ENCODE peak calls at places on chromosomes 4 and X, in ten cellular contexts. One of them, this sample, is unnamed.

GRCh38 chr4:126513596-126513995 is 1119.2 kb upstream of the INTU start:
- DNase-seq in left lung: no peak
- DNase-seq in D721Med: no peak
- DNase-seq in mucosa of descending colon: no peak
- DNase-seq in cardiac muscle cell: peak; percentile 5
- DNase-seq in PC-3: no peak
- DNase-seq in adrenal gland: no peak
- DNase-seq in sigmoid colon: no peak
- DNase-seq in fibroblast of mammary gland: no peak
- DNase-seq in psoas muscle: no peak
- DNase-seq in this sample: no peak

GRCh38 chr4:163967263-163967662 is 472.8 kb downstream of the TMA16 start:
- DNase-seq in left lung: no peak
- DNase-seq in D721Med: no peak
- DNase-seq in mucosa of descending colon: no peak
- DNase-seq in cardiac muscle cell: no peak
- DNase-seq in PC-3: no peak
- DNase-seq in adrenal gland: no peak
- DNase-seq in sigmoid colon: no peak
- DNase-seq in fibroblast of mammary gland: no peak
- DNase-seq in psoas muscle: no peak
- DNase-seq in this sample: no peak

GRCh38 chrX:119606508-119607389 is 525 bp upstream of the NKRF start:
- DNase-seq in left lung: no peak
- DNase-seq in D721Med: no peak
- DNase-seq in mucosa of descending colon: peak; percentile 12
- DNase-seq in cardiac muscle cell: no peak
- DNase-seq in PC-3: no peak
- DNase-seq in adrenal gland: no peak
- DNase-seq in sigmoid colon: no peak
- DNase-seq in fibroblast of mammary gland: peak; percentile 91
- DNase-seq in psoas muscle: no peak
- DNase-seq in this sample: no peak

GRCh38 chrX:137423241-137423640 is 142.7 kb upstream of the ZIC3 start:
- DNase-seq in left lung: no peak
- DNase-seq in D721Med: no peak
- DNase-seq in mucosa of descending colon: no peak
- DNase-seq in cardiac muscle cell: no peak
- DNase-seq in PC-3: no peak
- DNase-seq in adrenal gland: no peak
- DNase-seq in sigmoid colon: no peak
- DNase-seq in fibroblast of mammary gland: no peak
- DNase-seq in psoas muscle: no peak
- DNase-seq in this sample: no peak

GRCh38 chr4:163707873-163708272 is 213.4 kb downstream of the TMA16 start:
- DNase-seq in left lung: no peak
- DNase-seq in D721Med: no peak
- DNase-seq in mucosa of descending colon: no peak
- DNase-seq in cardiac muscle cell: no peak
- DNase-seq in PC-3: no peak
- DNase-seq in adrenal gland: no peak
- DNase-seq in sigmoid colon: no peak
- DNase-seq in fibroblast of mammary gland: no peak
- DNase-seq in psoas muscle: no peak
- DNase-seq in this sample: no peak

GRCh38 chrX:97842468-97843199 is 958.9 kb downstream of the RPA4 start:
- DNase-seq in left lung: peak; percentile 36
- DNase-seq in D721Med: no peak
- DNase-seq in mucosa of descending colon: no peak
- DNase-seq in cardiac muscle cell: no peak
- DNase-seq in PC-3: no peak
- DNase-seq in adrenal gland: no peak
- DNase-seq in sigmoid colon: no peak
- DNase-seq in fibroblast of mammary gland: no peak
- DNase-seq in psoas muscle: no peak
- DNase-seq in this sample: no peak

GRCh38 chr4:48269861-48270515 is 350 bp upstream of the TEC start:
- DNase-seq in left lung: peak; percentile 99
- DNase-seq in D721Med: peak; percentile 90
- DNase-seq in mucosa of descending colon: peak; percentile 98
- DNase-seq in cardiac muscle cell: peak; percentile 94
- DNase-seq in PC-3: peak; percentile 85
- DNase-seq in adrenal gland: peak; percentile 97
- DNase-seq in sigmoid colon: peak; percentile 95
- DNase-seq in fibroblast of mammary gland: peak; percentile 62
- DNase-seq in psoas muscle: peak; percentile 94
- DNase-seq in this sample: peak; percentile 83

GRCh38 chrX:70476934-70477733 is 32.5 kb downstream of the DLG3 start:
- DNase-seq in left lung: no peak
- DNase-seq in D721Med: no peak
- DNase-seq in mucosa of descending colon: peak; percentile 79
- DNase-seq in cardiac muscle cell: no peak
- DNase-seq in PC-3: peak; percentile 79
- DNase-seq in adrenal gland: no peak
- DNase-seq in sigmoid colon: peak; percentile 74
- DNase-seq in fibroblast of mammary gland: peak; percentile 78
- DNase-seq in psoas muscle: peak; percentile 19
- DNase-seq in this sample: no peak

GRCh38 chrX:150683536-150684146 is 9.6 kb upstream of the MTMR1 start:
- DNase-seq in left lung: no peak
- DNase-seq in D721Med: no peak
- DNase-seq in mucosa of descending colon: peak; percentile 41
- DNase-seq in cardiac muscle cell: peak; percentile 35
- DNase-seq in PC-3: peak; percentile 74
- DNase-seq in adrenal gland: no peak
- DNase-seq in sigmoid colon: no peak
- DNase-seq in fibroblast of mammary gland: peak; percentile 51
- DNase-seq in psoas muscle: no peak
- DNase-seq in this sample: no peak
- TF ChIP-seq CTCF in left lung: peak; percentile 33
- TF ChIP-seq CTCF in D721Med: peak; percentile 55
- TF ChIP-seq CTCF in mucosa of descending colon: peak; percentile 12
- TF ChIP-seq CTCF in cardiac muscle cell: peak; percentile 48
- TF ChIP-seq CTCF in PC-3: peak; percentile 69
- TF ChIP-seq CTCF in adrenal gland: peak; percentile 39
- TF ChIP-seq CTCF in sigmoid colon: peak; percentile 42
- TF ChIP-seq CTCF in fibroblast of mammary gland: peak; percentile 44
- TF ChIP-seq CTCF in psoas muscle: peak; percentile 54
- TF ChIP-seq CTCF in this sample: peak; percentile 52

GRCh38 chrX:121333942-121334341 is 286.5 kb downstream of the GLUD2 start:
- DNase-seq in left lung: no peak
- DNase-seq in D721Med: no peak
- DNase-seq in mucosa of descending colon: no peak
- DNase-seq in cardiac muscle cell: peak; percentile 3
- DNase-seq in PC-3: no peak
- DNase-seq in adrenal gland: no peak
- DNase-seq in sigmoid colon: no peak
- DNase-seq in fibroblast of mammary gland: peak; percentile 0
- DNase-seq in psoas muscle: no peak
- DNase-seq in this sample: no peak
- TF ChIP-seq CTCF in left lung: no peak
- TF ChIP-seq CTCF in D721Med: peak; percentile 0
- TF ChIP-seq CTCF in mucosa of descending colon: no peak
- TF ChIP-seq CTCF in cardiac muscle cell: no peak
- TF ChIP-seq CTCF in PC-3: no peak
- TF ChIP-seq CTCF in adrenal gland: no peak
- TF ChIP-seq CTCF in sigmoid colon: no peak
- TF ChIP-seq CTCF in fibroblast of mammary gland: no peak
- TF ChIP-seq CTCF in psoas muscle: no peak
- TF ChIP-seq CTCF in this sample: no peak

GRCh38 chr4:8874003-8874895 is 2.6 kb upstream of the HMX1 start:
- DNase-seq in left lung: no peak
- DNase-seq in D721Med: no peak
- DNase-seq in mucosa of descending colon: no peak
- DNase-seq in cardiac muscle cell: no peak
- DNase-seq in PC-3: no peak
- DNase-seq in adrenal gland: no peak
- DNase-seq in sigmoid colon: no peak
- DNase-seq in fibroblast of mammary gland: no peak
- DNase-seq in psoas muscle: no peak
- DNase-seq in this sample: no peak
- TF ChIP-seq CTCF in left lung: no peak
- TF ChIP-seq CTCF in D721Med: no peak
- TF ChIP-seq CTCF in mucosa of descending colon: no peak
- TF ChIP-seq CTCF in cardiac muscle cell: no peak
- TF ChIP-seq CTCF in PC-3: peak; percentile 13
- TF ChIP-seq CTCF in adrenal gland: no peak
- TF ChIP-seq CTCF in sigmoid colon: no peak
- TF ChIP-seq CTCF in fibroblast of mammary gland: no peak
- TF ChIP-seq CTCF in psoas muscle: no peak
- TF ChIP-seq CTCF in this sample: no peak

DNA sequence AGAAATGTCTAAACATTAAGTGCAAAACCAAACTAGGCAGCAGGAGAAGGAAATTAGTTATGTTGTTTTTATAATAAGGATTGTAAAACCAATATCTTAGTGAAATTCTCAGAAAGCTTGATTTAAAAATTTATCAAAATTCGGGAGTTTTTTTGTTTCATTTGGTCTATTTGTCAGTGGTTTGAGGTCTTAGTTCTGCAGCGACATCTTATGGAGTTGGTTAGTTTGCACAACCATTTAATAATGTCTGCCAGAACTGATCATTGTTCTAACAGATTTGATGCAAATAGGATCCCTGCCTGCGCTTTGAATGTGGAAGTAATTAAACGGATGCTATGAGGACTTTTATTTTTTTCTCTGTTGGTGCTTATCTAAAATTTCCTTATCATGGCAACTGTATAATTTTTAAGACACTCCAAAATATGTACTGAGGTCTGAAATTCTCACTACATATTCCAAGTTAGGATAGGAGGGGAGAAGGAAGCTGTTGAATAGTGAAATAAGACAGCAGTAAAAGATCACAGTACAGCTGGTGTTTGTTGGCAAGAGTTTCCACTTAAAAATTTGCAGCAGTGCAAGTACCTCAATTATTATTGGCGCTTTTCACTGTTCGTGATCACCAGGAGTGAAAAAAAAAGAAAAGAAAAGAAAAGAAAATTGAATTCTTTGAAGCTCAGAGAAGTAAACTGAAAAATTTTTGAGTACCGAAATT is 2521.4 kb downstream of the ARAP2 start:
- DNase-seq in left lung: no peak
- DNase-seq in D721Med: no peak
- DNase-seq in mucosa of descending colon: no peak
- DNase-seq in cardiac muscle cell: no peak
- DNase-seq in PC-3: peak; percentile 15
- DNase-seq in adrenal gland: no peak
- DNase-seq in sigmoid colon: no peak
- DNase-seq in fibroblast of mammary gland: peak; percentile 73
- DNase-seq in psoas muscle: no peak
- DNase-seq in this sample: no peak
- TF ChIP-seq CTCF in left lung: no peak
- TF ChIP-seq CTCF in D721Med: peak; percentile 23
- TF ChIP-seq CTCF in mucosa of descending colon: no peak
- TF ChIP-seq CTCF in cardiac muscle cell: peak; percentile 54
- TF ChIP-seq CTCF in PC-3: peak; percentile 33
- TF ChIP-seq CTCF in adrenal gland: no peak
- TF ChIP-seq CTCF in sigmoid colon: no peak
- TF ChIP-seq CTCF in fibroblast of mammary gland: peak; percentile 51
- TF ChIP-seq CTCF in psoas muscle: no peak
- TF ChIP-seq CTCF in this sample: no peak

This sample was measured in natural killer cell.